ENCODE peak calls at places on chromosomes 3 and 15, in four cellular contexts. T, Y, X and H are unnamed samples.

GRCh38 chr15:48928877-48929538 is 34.7 kb downstream of the SHC4 start:
- DNase-seq in X (no peak), Y (no peak), T (peak; percentile 33), H (no peak)

GRCh38 chr15:78070049-78070698 is 7.3 kb downstream of the TBC1D2B start:
- DNase-seq in Y (no peak), X (peak; percentile 78), T (no peak), H (peak; percentile 53)

GRCh38 chr3:148880681-148881080 is 15.6 kb downstream of the CPA3 start:
- DNase-seq in Y (peak; percentile 72), T (no peak), X (no peak), H (peak; percentile 10)

GRCh38 chr15:95371664-95372063 is 958.8 kb upstream of the NR2F2 start:
- DNase-seq in X (no peak), T (peak; percentile 79), Y (no peak), H (no peak)

GRCh38 chr15:63860161-63860954 is 26.6 kb upstream of the HERC1 start:
- DNase-seq in X (peak; percentile 73), Y (no peak), T (no peak), H (peak; percentile 21)

GRCh38 chr3:108879915-108880314 is 57.3 kb downstream of the TRAT1 start:
- DNase-seq in T (no peak), X (no peak), Y (peak; percentile 12), H (no peak)

GRCh38 chr3:127445581-127446368 is 144.8 kb downstream of the TPRA1 start:
- DNase-seq in T (no peak), X (no peak), Y (no peak), H (no peak)

GRCh38 chr3:178966299-178967183 is 105.1 kb downstream of the ZMAT3 start:
- DNase-seq in T (peak; percentile 37), Y (peak; percentile 37), X (no peak), H (peak; percentile 62)

GRCh38 chr3:46701211-46701939 is at the start of gene TMIE:
- DNase-seq in Y (peak; percentile 52), X (no peak), T (no peak), H (no peak)

GRCh38 chr3:99836681-99837080 is 19.0 kb downstream of the CMSS1 start:
- DNase-seq in Y (no peak), X (no peak), T (no peak), H (no peak)

GRCh38 chr3:4523710-4524422 is 30.7 kb downstream of the ITPR1 start:
- DNase-seq in X (no peak), T (no peak), Y (no peak), H (no peak)

GRCh38 chr15:73538563-73539211 is 94.5 kb downstream of the NPTN start:
- DNase-seq in X (no peak), Y (no peak), T (no peak), H (no peak)

GRCh38 chr3:29973763-29974162 is 632.6 kb upstream of the TGFBR2 start:
- DNase-seq in Y (no peak), X (no peak), T (no peak), H (no peak)

GRCh38 chr15:25903024-25903581 is 40.0 kb upstream of the ATP10A start:
- DNase-seq in T (peak; percentile 41), Y (no peak), X (no peak), H (no peak)

GRCh38 chr3:70108072-70108471 is 108.5 kb downstream of the SAMMSON start:
- DNase-seq in X (peak; percentile 10), T (peak; percentile 4), Y (peak; percentile 87), H (peak; percentile 10)

GRCh38 chr3:53845103-53845880 is 927 bp downstream of the CHDH start:
- DNase-seq in Y (peak; percentile 92), T (peak; percentile 13), X (no peak), H (peak; percentile 20)

GRCh38 chr3:129289201-129289921 is 10.7 kb downstream of the HMCES start:
- DNase-seq in X (no peak), Y (no peak), T (peak; percentile 86), H (no peak)

GRCh38 chr3:169383770-169384169 is 279.7 kb downstream of the MECOM start:
- DNase-seq in Y (no peak), X (no peak), T (no peak), H (no peak)

GRCh38 chr3:161671141-161671540 is 174.5 kb downstream of the OTOL1 start:
- DNase-seq in Y (no peak), T (no peak), X (no peak), H (no peak)

GRCh38 chr3:125121246-125122010 is 65.6 kb upstream of the HEG1 start:
- DNase-seq in Y (no peak), X (no peak), T (no peak), H (no peak)

GRCh38 chr3:81242871-81243270 is 518.6 kb downstream of the GBE1 start:
- DNase-seq in X (no peak), T (peak; percentile 3), Y (no peak), H (peak; percentile 1)

GRCh38 chr3:160150525-160150924 is 74.7 kb upstream of the C3orf80 start:
- DNase-seq in Y (no peak), X (no peak), T (peak; percentile 74), H (no peak)

GRCh38 chr3:113263020-113263419 is 51.7 kb downstream of the BOC start:
- DNase-seq in X (no peak), T (no peak), Y (no peak), H (no peak)

GRCh38 chr3:146342971-146343370 is 92.1 kb upstream of the PLSCR4 start:
- DNase-seq in X (no peak), Y (no peak), T (peak; percentile 54), H (no peak)

GRCh38 chr3:174023445-174023844 is 625.9 kb downstream of the NLGN1 start:
- DNase-seq in X (no peak), T (peak; percentile 21), Y (no peak), H (no peak)

GRCh38 chr15:101276501-101277037 is 716 bp downstream of the SELENOS start:
- DNase-seq in Y (peak; percentile 53), X (peak; percentile 57), T (peak; percentile 47), H (peak; percentile 52)

GRCh38 chr3:9750556-9751411 is 1.0 kb downstream of the OGG1 start:
- DNase-seq in X (no peak), T (peak; percentile 38), Y (no peak), H (peak; percentile 64)

GRCh38 chr3:125281411-125281810 is 68.9 kb upstream of the SLC12A8 start:
- DNase-seq in Y (no peak), X (no peak), T (no peak), H (no peak)

GRCh38 chr3:129686941-129687340 is 80.5 kb upstream of the PLXND1 start:
- DNase-seq in T (no peak), Y (peak; percentile 32), X (no peak), H (no peak)

GRCh38 chr3:43892535-43892934 is 201.8 kb downstream of the ABHD5 start:
- DNase-seq in X (no peak), T (no peak), Y (no peak), H (peak; percentile 94)
- H3K4me3 ChIP-seq in X (no peak overlapping the region), T (no peak overlapping the region), Y (no peak overlapping the region), H (peak overlapping the region; percentile 60)

GRCh38 chr3:171372694-171373093 is 87.5 kb downstream of the TNIK start:
- DNase-seq in Y (no peak), T (no peak), X (no peak), H (no peak)
- H4K20me1 ChIP-seq in Y (no peaks in the 10 kb centered on the region), T (no peaks in the 10 kb centered on the region), X (no peaks in the 10 kb centered on the region), H (no peaks in the 10 kb centered on the region)

GRCh38 chr3:187209501-187209900 is 12.2 kb downstream of the RTP1 start:
- DNase-seq in T (no peak), X (no peak), Y (no peak), H (no peak)
- H3K4me1 ChIP-seq in T (peaks cover 8% of the 10 kb centered on the region), X (no peaks in the 10 kb centered on the region), Y (peaks cover 18% of the 10 kb centered on the region), H (no peaks in the 10 kb centered on the region)

GRCh38 chr15:69031013-69032001 is 16.8 kb downstream of the NOX5 start:
- DNase-seq in Y (peak; percentile 91), X (no peak), T (no peak), H (no peak)
- H3K4me3 ChIP-seq in Y (peak overlapping the region; percentile 43), X (no peak overlapping the region), T (peak overlapping the region; percentile 34), H (no peak overlapping the region)

GRCh38 chr15:56965614-56966013 is 47.2 kb downstream of the TCF12 start:
- DNase-seq in T (no peak), X (no peak), Y (no peak), H (no peak)

GRCh38 chr15:56963719-56964118 is 45.3 kb downstream of the TCF12 start:
- DNase-seq in X (peak; percentile 48), T (no peak), Y (peak; percentile 29), H (no peak)

GRCh38 chr15:56960116-56960515 is 41.7 kb downstream of the TCF12 start:
- DNase-seq in X (no peak), T (no peak), Y (no peak), H (no peak)

GRCh38 chr15:56964182-56964581 is 45.7 kb downstream of the TCF12 start:
- DNase-seq in X (no peak), T (peak; percentile 42), Y (no peak), H (no peak)

DNA sequence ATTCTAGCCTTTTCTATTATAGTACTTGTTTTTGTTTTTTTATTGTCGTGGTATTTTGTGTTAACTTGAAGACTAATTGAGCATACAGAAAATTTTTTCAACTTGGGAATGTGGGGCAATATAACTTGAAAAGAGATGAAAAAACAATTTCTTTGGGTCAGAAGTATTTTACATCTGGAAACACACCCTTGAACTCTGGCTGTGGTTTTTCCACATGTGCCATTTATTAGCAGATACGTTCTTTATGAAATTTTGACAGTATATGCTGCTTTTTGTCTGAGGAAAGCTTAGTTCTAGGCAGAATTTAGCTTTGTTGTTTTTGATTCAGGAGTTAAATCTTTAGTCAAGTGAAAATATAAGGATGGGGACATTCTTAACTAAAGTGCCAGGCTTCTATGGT is 44.7 kb downstream of the TCF12 start:
- DNase-seq in Y (no peak), X (no peak), T (no peak), H (no peak)
- H4K20me1 ChIP-seq in Y (peaks cover 13% of the 10 kb centered on the region), X (peaks cover 42% of the 10 kb centered on the region), T (peaks cover 58% of the 10 kb centered on the region), H (no peaks in the 10 kb centered on the region)

DNA sequence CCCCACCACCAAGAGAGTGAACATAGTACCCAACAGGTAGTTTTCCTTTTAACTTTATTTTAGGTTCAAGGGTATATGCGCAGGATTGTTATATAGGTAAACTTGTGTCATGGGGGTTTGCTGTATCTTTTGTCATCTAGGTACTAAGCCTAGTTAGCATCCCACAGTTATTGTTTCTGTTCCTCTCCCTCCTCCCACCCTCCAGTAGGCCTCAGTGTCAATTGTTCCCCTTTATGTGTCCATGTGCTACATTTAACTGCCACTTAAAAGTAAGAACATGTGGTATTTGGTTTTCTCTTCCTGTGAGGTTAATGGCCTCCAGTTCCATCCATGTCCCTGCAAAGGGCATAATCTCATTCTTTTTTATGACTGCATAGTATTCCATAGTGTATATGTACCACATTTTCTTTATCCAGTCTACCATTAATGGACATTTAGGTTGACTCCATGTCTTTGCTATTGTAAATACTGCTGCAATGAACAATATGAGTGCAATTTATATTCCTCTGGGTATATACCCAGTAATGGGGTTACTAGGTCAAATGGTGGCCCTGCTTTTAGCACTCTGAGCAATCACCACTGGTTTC is 66.2 kb downstream of the ST3GAL6 start:
- DNase-seq in T (no peak), X (no peak), Y (no peak), H (no peak)
- H3K4me1 ChIP-seq in T (peaks cover 2% of the 10 kb centered on the region), X (no peaks in the 10 kb centered on the region), Y (no peaks in the 10 kb centered on the region), H (no peaks in the 10 kb centered on the region)

GRCh38 chr3:183285318-183285717 is 32.3 kb downstream of the B3GNT5 start:
- DNase-seq in X (no peak), T (no peak), Y (no peak), H (no peak)
- H3K4me3 ChIP-seq in X (peak overlapping the region; percentile 41), T (no peak overlapping the region), Y (no peak overlapping the region), H (no peak overlapping the region)

GRCh38 chr3:57928511-57928910 is 79.7 kb upstream of the FLNB start:
- DNase-seq in X (no peak), T (no peak), Y (no peak), H (no peak)

GRCh38 chr3:57923101-57923500 is 85.1 kb upstream of the FLNB start:
- DNase-seq in X (no peak), T (no peak), Y (no peak), H (no peak)

GRCh38 chr3:57929988-57930387 is 78.2 kb upstream of the FLNB start:
- DNase-seq in Y (no peak), T (no peak), X (no peak), H (no peak)

GRCh38 chr3:57927916-57928315 is 80.3 kb upstream of the FLNB start:
- DNase-seq in T (peak; percentile 52), Y (no peak), X (no peak), H (no peak)

GRCh38 chr3:57927166-57927565 is 81.1 kb upstream of the FLNB start:
- DNase-seq in T (no peak), Y (no peak), X (no peak), H (no peak)
- H4K20me1 ChIP-seq in T (no peaks in the 10 kb centered on the region), Y (peaks cover 5% of the 10 kb centered on the region), X (no peaks in the 10 kb centered on the region), H (no peaks in the 10 kb centered on the region)